ENCODE peak calls at places on chromosomes 13 and 19, in eight cellular contexts. O is tibial nerve, T is HT1080, Z is heart right ventricle, C is omental fat pad, S is lower leg skin, V is nucleus accumbens, A is A549. L is an unnamed sample.

GRCh38 chr13:113153810-113154748 is 4.4 kb upstream of the PROZ start:
- DNase-seq in O (peak; percentile 68), T (peak; percentile 9), Z (peak; percentile 86), C (peak; percentile 52), S (peak; percentile 96), V (peak; percentile 68), A (peak; percentile 47), L (peak; percentile 61)

GRCh38 chr13:75881109-75881775 is 245.1 kb downstream of the LMO7 start:
- DNase-seq in O (no peak), T (no peak), Z (no peak), C (no peak), S (no peak), V (no peak), A (no peak), L (no peak)

GRCh38 chr13:30804474-30804873 is 69.1 kb downstream of the ALOX5AP start:
- DNase-seq in O (no peak), T (no peak), Z (no peak), C (no peak), S (peak; percentile 66), V (no peak), A (no peak), L (no peak)

GRCh38 chr19:6181119-6181518 is 45.7 kb downstream of the ACSBG2 start:
- DNase-seq in O (no peak), T (no peak), Z (no peak), C (no peak), S (no peak), V (no peak), A (no peak), L (no peak)

GRCh38 chr13:74751739-74752138 is 617.5 kb upstream of the KLF12 start:
- DNase-seq in O (no peak), T (no peak), Z (no peak), C (no peak), S (no peak), V (no peak), A (no peak), L (no peak)

GRCh38 chr13:27988520-27988919 is at the start of gene URAD:
- DNase-seq in O (no peak), T (no peak), Z (no peak), C (no peak), S (peak; percentile 49), V (no peak), A (no peak), L (no peak)

GRCh38 chr19:4390017-4390861 is 10.1 kb downstream of the SH3GL1 start:
- DNase-seq in O (no peak), T (no peak), Z (no peak), C (no peak), S (no peak), V (no peak), A (no peak), L (no peak)

GRCh38 chr13:29537736-29538624 is 57.5 kb downstream of the SLC7A1 start:
- DNase-seq in O (no peak), T (no peak), Z (no peak), C (no peak), S (peak; percentile 80), V (no peak), A (no peak), L (no peak)

GRCh38 chr19:51407631-51408131 is 9.8 kb downstream of the SIGLEC10 start:
- DNase-seq in O (no peak), T (peak; percentile 54), Z (no peak), C (no peak), S (no peak), V (no peak), A (peak; percentile 56), L (peak; percentile 9)

GRCh38 chr13:24910502-24911134 is 146.6 kb downstream of the RNF17 start:
- DNase-seq in O (no peak), T (no peak), Z (no peak), C (no peak), S (no peak), V (no peak), A (no peak), L (no peak)

GRCh38 chr19:588758-589692 is 656 bp upstream of the HCN2 start:
- DNase-seq in O (no peak), T (no peak), Z (peak; percentile 13), C (no peak), S (no peak), V (no peak), A (no peak), L (no peak)

GRCh38 chr19:5172859-5173577 is 167.6 kb downstream of the PTPRS start:
- DNase-seq in O (no peak), T (peak; percentile 92), Z (no peak), C (no peak), S (no peak), V (no peak), A (peak; percentile 89), L (no peak)

GRCh38 chr19:4138445-4138844 is 14.5 kb upstream of the MAP2K2 start:
- DNase-seq in O (no peak), T (no peak), Z (no peak), C (no peak), S (no peak), V (no peak), A (no peak), L (no peak)

GRCh38 chr19:51365211-51366049 is 758 bp downstream of the ETFB start:
- DNase-seq in O (no peak), T (peak; percentile 26), Z (no peak), C (no peak), S (no peak), V (peak; percentile 28), A (no peak), L (no peak)

GRCh38 chr19:36215276-36216171 is 618 bp downstream of the ZNF146 start:
- DNase-seq in O (no peak), T (no peak), Z (no peak), C (no peak), S (no peak), V (no peak), A (peak; percentile 57), L (no peak)

GRCh38 chr19:934865-935422 is 9.1 kb downstream of the ARID3A start:
- DNase-seq in O (peak; percentile 58), T (no peak), Z (peak; percentile 89), C (no peak), S (peak; percentile 96), V (peak; percentile 60), A (no peak), L (no peak)

GRCh38 chr19:31054430-31054829 is 294.8 kb downstream of the TSHZ3 start:
- DNase-seq in O (no peak), T (peak; percentile 65), Z (no peak), C (no peak), S (no peak), V (no peak), A (peak; percentile 28), L (peak; percentile 6)

GRCh38 chr19:5041168-5042038 is 72.5 kb downstream of the KDM4B start:
- DNase-seq in O (no peak), T (no peak), Z (no peak), C (no peak), S (no peak), V (no peak), A (no peak), L (no peak)

GRCh38 chr13:73335938-73336337 is 277.1 kb downstream of the KLF5 start:
- DNase-seq in O (no peak), T (no peak), Z (no peak), C (no peak), S (no peak), V (no peak), A (no peak), L (no peak)

GRCh38 chr13:75544681-75545333 is 4.8 kb upstream of the UCHL3 start:
- DNase-seq in O (no peak), T (no peak), Z (no peak), C (no peak), S (no peak), V (no peak), A (no peak), L (no peak)